ENCODE peak calls at places on chromosomes 4 and X, in ten cellular contexts. M, V, X, U, H, J, I, O, W and P are unnamed samples. For H3K27me3 and H3K36me3, the result is how much of the 10 kb centered on the place peaks cover.

GRCh38 chrX:55187281-55187680 is 32.9 kb upstream of the PAGE5 start:
- DNase-seq in M (no peak), V (no peak), X (no peak), U (peak), H (no peak), J (no peak), I (no peak), O (no peak), W (no peak), P (no peak)

GRCh38 chr4:150348079-150348478 is 233.9 kb upstream of the MAB21L2 start:
- DNase-seq in M (peak), V (no peak), X (no peak), U (peak), H (no peak), J (no peak), I (no peak), O (no peak), W (no peak), P (no peak)

GRCh38 chr4:126778348-126778747 is 854.4 kb upstream of the INTU start:
- DNase-seq in M (peak), V (no peak), X (no peak), U (peak), H (no peak), J (no peak), I (no peak), O (no peak), W (no peak), P (no peak)

GRCh38 chr4:184273166-184274147 is 55.8 kb upstream of the ENPP6 start:
- DNase-seq in M (no peak), V (no peak), X (peak), U (no peak), H (no peak), J (no peak), I (no peak), O (no peak), W (no peak), P (no peak)

GRCh38 chr4:167233523-167234387 is 539 bp downstream of the SPOCK3 start:
- DNase-seq in M (peak), V (no peak), X (peak), U (peak), H (no peak), J (no peak), I (no peak), O (no peak), W (peak), P (no peak)

GRCh38 chrX:8848921-8849320 is 47.7 kb upstream of the FAM9A start:
- DNase-seq in M (no peak), V (no peak), X (no peak), U (peak), H (no peak), J (no peak), I (no peak), O (no peak), W (no peak), P (no peak)

GRCh38 chr4:88159137-88159725 is 792 bp upstream of the ABCG2 start:
- DNase-seq in M (no peak), V (no peak), X (peak), U (peak), H (no peak), J (no peak), I (no peak), O (no peak), W (no peak), P (no peak)

GRCh38 chrX:19670854-19671620 is 155.7 kb upstream of the MAP3K15 start:
- DNase-seq in M (peak), V (peak), X (peak), U (peak), H (no peak), J (no peak), I (peak), O (no peak), W (peak), P (no peak)

GRCh38 chr4:128468485-128468989 is 180.9 kb upstream of the PGRMC2 start:
- DNase-seq in M (peak), V (peak), X (no peak), U (peak), H (no peak), J (no peak), I (no peak), O (no peak), W (no peak), P (no peak)

GRCh38 chr4:15557806-15558550 is 88.3 kb downstream of the CC2D2A start:
- DNase-seq in M (no peak), V (no peak), X (no peak), U (no peak), H (no peak), J (no peak), I (no peak), O (no peak), W (no peak), P (no peak)

GRCh38 chr4:58734030-58734673 is 1624.0 kb upstream of the IGFBP7 start:
- DNase-seq in M (no peak), V (no peak), X (no peak), U (no peak), H (peak), J (no peak), I (no peak), O (no peak), W (no peak), P (no peak)

GRCh38 chr4:105387466-105387865 is 86.4 kb downstream of the PPA2 start:
- DNase-seq in M (no peak), V (no peak), X (no peak), U (no peak), H (no peak), J (no peak), I (no peak), O (no peak), W (no peak), P (no peak)

GRCh38 chr4:173185832-173186545 is 17.4 kb downstream of the GALNT7 start:
- DNase-seq in M (no peak), V (no peak), X (no peak), U (no peak), H (no peak), J (no peak), I (no peak), O (no peak), W (no peak), P (no peak)

GRCh38 chr4:107252621-107253020 is 216.5 kb upstream of the DKK2 start:
- DNase-seq in M (no peak), V (no peak), X (no peak), U (no peak), H (no peak), J (no peak), I (no peak), O (no peak), W (peak), P (no peak)

GRCh38 chrX:110791206-110791605 is 4.4 kb downstream of the CHRDL1 start:
- DNase-seq in M (no peak), V (no peak), X (no peak), U (no peak), H (no peak), J (no peak), I (no peak), O (no peak), W (no peak), P (no peak)

GRCh38 chr4:35503435-35503834 is 740.9 kb downstream of the ARAP2 start:
- DNase-seq in M (no peak), V (no peak), X (no peak), U (no peak), H (no peak), J (no peak), I (no peak), O (no peak), W (no peak), P (no peak)

GRCh38 chrX:134186362-134187121 is 50.4 kb upstream of the CCDC160 start:
- DNase-seq in M (no peak), V (no peak), X (no peak), U (no peak), H (peak), J (no peak), I (no peak), O (peak), W (peak), P (no peak)

GRCh38 chrX:82813671-82814078 is 694.4 kb upstream of the POU3F4 start:
- DNase-seq in M (peak), V (no peak), X (no peak), U (peak), H (no peak), J (no peak), I (no peak), O (no peak), W (no peak), P (no peak)

GRCh38 chr4:86939737-86940141 is 4.9 kb downstream of the AFF1 start:
- DNase-seq in M (no peak), V (no peak), X (no peak), U (no peak), H (peak), J (no peak), I (no peak), O (no peak), W (no peak), P (peak)

GRCh38 chrX:67545772-67546495 is 2.1 kb downstream of the AR start:
- DNase-seq in M (no peak), V (peak), X (peak), U (peak), H (no peak), J (peak), I (peak), O (no peak), W (peak), P (no peak)

GRCh38 chrX:66638591-66639500 is at the start of gene EDA2R:
- DNase-seq in M (peak), V (no peak), X (peak), U (peak), H (peak), J (peak), I (no peak), O (no peak), W (peak), P (no peak)

GRCh38 chrX:133741303-133741702 is 244.1 kb downstream of the GPC3 start:
- DNase-seq in M (no peak), V (no peak), X (no peak), U (peak), H (no peak), J (no peak), I (no peak), O (no peak), W (no peak), P (no peak)

GRCh38 chr4:48247142-48247877 is 22.3 kb downstream of the TEC start:
- DNase-seq in M (no peak), V (no peak), X (no peak), U (peak), H (peak), J (no peak), I (no peak), O (no peak), W (no peak), P (no peak)

GRCh38 chr4:150828159-150828558 is 186.9 kb downstream of the LRBA start:
- DNase-seq in M (no peak), V (no peak), X (no peak), U (no peak), H (peak), J (peak), I (no peak), O (peak), W (no peak), P (no peak)

GRCh38 chrX:20363003-20363674 is 96.4 kb upstream of the RPS6KA3 start:
- DNase-seq in M (peak), V (no peak), X (no peak), U (peak), H (no peak), J (no peak), I (no peak), O (no peak), W (no peak), P (no peak)

GRCh38 chr4:79514637-79515320 is 106.8 kb upstream of the GK2 start:
- DNase-seq in M (no peak), V (peak), X (no peak), U (no peak), H (no peak), J (no peak), I (no peak), O (no peak), W (no peak), P (no peak)

GRCh38 chrX:22314692-22315091 is 42.0 kb downstream of the CBLL2 start:
- DNase-seq in M (peak), V (no peak), X (peak), U (no peak), H (no peak), J (no peak), I (no peak), O (no peak), W (peak), P (no peak)

GRCh38 chr4:106851686-106852085 is 184.4 kb downstream of the DKK2 start:
- DNase-seq in M (no peak), V (no peak), X (no peak), U (no peak), H (no peak), J (no peak), I (no peak), O (no peak), W (no peak), P (no peak)

GRCh38 chr4:144347116-144347515 is 206.6 kb upstream of the GYPA start:
- DNase-seq in M (no peak), V (no peak), X (no peak), U (no peak), H (no peak), J (no peak), I (no peak), O (no peak), W (no peak), P (no peak)

GRCh38 chr4:99024481-99025275 is 29.2 kb downstream of the METAP1 start:
- DNase-seq in M (no peak), V (no peak), X (no peak), U (no peak), H (no peak), J (no peak), I (peak), O (no peak), W (peak), P (no peak)

GRCh38 chrX:40694833-40695232 is 40.5 kb downstream of the MED14 start:
- DNase-seq in M (no peak), V (no peak), X (no peak), U (peak), H (no peak), J (no peak), I (no peak), O (no peak), W (no peak), P (no peak)

GRCh38 chrX:42603016-42603415 is 174.9 kb downstream of the PPP1R2C start:
- DNase-seq in M (no peak), V (no peak), X (no peak), U (no peak), H (no peak), J (no peak), I (no peak), O (no peak), W (no peak), P (no peak)

GRCh38 chr4:17469931-17470674 is 41.8 kb downstream of the QDPR start:
- DNase-seq in M (peak), V (no peak), X (no peak), U (no peak), H (no peak), J (no peak), I (no peak), O (no peak), W (no peak), P (no peak)

GRCh38 chrX:2243913-2244460 is 256.8 kb downstream of the DHRSX start:
- DNase-seq in M (no peak), V (no peak), X (no peak), U (peak), H (no peak), J (no peak), I (no peak), O (no peak), W (no peak), P (no peak)

GRCh38 chrX:45788941-45789348 is 588.3 kb upstream of the DIPK2B start:
- DNase-seq in M (no peak), V (no peak), X (peak), U (peak), H (no peak), J (peak), I (peak), O (no peak), W (no peak), P (no peak)

GRCh38 chr4:6199344-6199921 is 916 bp downstream of the JAKMIP1 start:
- DNase-seq in M (no peak), V (peak), X (no peak), U (no peak), H (no peak), J (no peak), I (no peak), O (peak), W (peak), P (no peak)
- H3K27ac ChIP-seq in M (no peak), V (no peak), X (no peak), U (no peak), H (no peak), J (peak), I (no peak), O (no peak), W (no peak), P (peak)

DNA sequence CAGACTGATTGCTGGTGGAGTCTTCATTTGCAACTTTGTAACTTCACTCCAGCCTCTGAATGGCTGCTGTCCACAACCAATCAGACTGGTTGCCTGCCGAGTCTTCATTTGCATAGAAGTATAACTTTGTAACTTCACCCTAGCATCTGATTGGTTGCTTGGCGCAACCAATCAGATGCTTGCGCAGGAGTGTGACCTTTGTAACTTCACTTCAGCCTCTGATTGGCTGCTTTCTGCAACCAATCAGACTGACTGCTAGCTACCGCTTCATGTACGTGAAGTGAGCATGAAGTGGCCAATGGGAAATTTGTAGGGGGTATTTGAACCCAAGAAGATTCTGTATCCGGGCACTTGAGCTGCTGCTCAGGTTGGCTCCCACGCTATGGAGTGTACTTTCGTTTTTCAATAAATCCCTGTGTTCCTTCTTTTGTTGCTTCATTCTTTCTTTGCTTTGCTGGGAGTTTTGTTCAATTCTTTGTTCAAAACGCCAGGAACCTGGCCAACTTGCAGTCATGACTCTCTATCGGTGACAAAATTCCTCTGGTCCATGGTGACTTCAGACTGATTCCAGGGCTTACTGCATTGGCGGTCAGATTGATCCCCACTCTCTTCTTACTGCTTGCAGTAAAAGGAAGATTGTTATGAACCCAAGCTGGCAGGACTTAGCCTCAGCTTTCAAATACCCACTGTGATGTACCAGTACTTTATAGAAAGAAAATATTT is 46.4 kb upstream of the FGG start:
- DNase-seq in M (no peak), V (no peak), X (no peak), U (no peak), H (no peak), J (no peak), I (no peak), O (no peak), W (no peak), P (no peak)
- H3K27me3 ChIP-seq in M (under half), V (under half), X (under half), U (under half), H (under half), J (under half), I (under half), O (under half), W (under half), P (under half)

GRCh38 chr4:56976283-56976877 is 1.0 kb downstream of the NOA1 start:
- DNase-seq in M (no peak), V (no peak), X (no peak), U (peak), H (peak), J (no peak), I (no peak), O (no peak), W (no peak), P (no peak)

GRCh38 chr4:56972832-56973231 is 4.6 kb downstream of the NOA1 start:
- DNase-seq in M (no peak), V (no peak), X (no peak), U (no peak), H (no peak), J (no peak), I (no peak), O (no peak), W (no peak), P (no peak)

GRCh38 chr4:56971383-56971782 is 6.0 kb downstream of the NOA1 start:
- DNase-seq in M (no peak), V (no peak), X (no peak), U (no peak), H (no peak), J (no peak), I (no peak), O (no peak), W (no peak), P (no peak)

GRCh38 chr4:56976878-56977320 is 507 bp downstream of the NOA1 start:
- DNase-seq in M (no peak), V (peak), X (peak), U (peak), H (peak), J (peak), I (peak), O (peak), W (peak), P (no peak)

GRCh38 chr4:56972389-56972788 is 5.0 kb downstream of the NOA1 start:
- DNase-seq in M (no peak), V (no peak), X (no peak), U (no peak), H (no peak), J (no peak), I (no peak), O (no peak), W (no peak), P (no peak)
- H3K36me3 ChIP-seq in M (under half), V (half or more), X (half or more), U (under half), H (under half), J (half or more), I (half or more), O (half or more), W (under half), P (under half)

GRCh38 chr4:109801099-109801789 is 555 bp downstream of the CFI start:
- DNase-seq in M (no peak), V (no peak), X (no peak), U (no peak), H (no peak), J (no peak), I (no peak), O (no peak), W (no peak), P (no peak)
- H3K27ac ChIP-seq in M (no peak), V (no peak), X (no peak), U (no peak), H (no peak), J (peak), I (peak), O (no peak), W (no peak), P (peak)

GRCh38 chr4:1495416-1496115 is 89.3 kb upstream of the NKX1-1 start:
- DNase-seq in M (no peak), V (no peak), X (peak), U (no peak), H (no peak), J (peak), I (no peak), O (no peak), W (no peak), P (no peak)

GRCh38 chr4:1497189-1497801 is 91.1 kb upstream of the NKX1-1 start:
- DNase-seq in M (no peak), V (no peak), X (no peak), U (no peak), H (no peak), J (no peak), I (no peak), O (no peak), W (no peak), P (no peak)

GRCh38 chr4:1494416-1495315 is 88.4 kb upstream of the NKX1-1 start:
- DNase-seq in M (no peak), V (no peak), X (no peak), U (no peak), H (no peak), J (no peak), I (no peak), O (no peak), W (no peak), P (no peak)

GRCh38 chr4:1493540-1494287 is 87.5 kb upstream of the NKX1-1 start:
- DNase-seq in M (no peak), V (no peak), X (no peak), U (no peak), H (no peak), J (no peak), I (no peak), O (no peak), W (no peak), P (no peak)

DNA sequence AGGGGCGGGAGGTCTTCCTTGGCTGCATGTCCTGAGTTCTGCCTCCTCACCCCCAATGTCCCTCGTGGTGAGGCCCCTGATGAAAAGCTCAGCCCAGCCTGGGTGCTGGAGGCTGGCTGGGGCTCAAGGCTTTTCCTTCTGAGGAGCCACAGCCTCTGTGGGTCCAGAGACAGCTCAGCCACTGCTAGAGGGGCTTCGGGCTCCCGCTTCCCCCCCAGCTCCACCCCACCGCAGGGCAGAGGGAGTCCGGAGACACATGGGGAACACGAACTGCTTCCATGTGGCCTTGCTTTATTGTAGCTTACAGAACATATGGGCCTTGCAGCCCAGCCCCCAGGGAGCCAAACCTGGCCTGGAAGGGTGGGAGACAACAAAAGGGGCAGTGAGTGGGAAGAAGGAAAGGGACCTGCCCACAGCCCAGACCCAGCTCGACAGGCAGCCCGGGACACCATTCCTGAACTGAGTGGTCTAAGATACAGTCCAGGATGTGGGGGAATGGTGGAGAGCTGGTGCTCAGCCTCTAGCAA is 89.9 kb upstream of the NKX1-1 start:
- DNase-seq in M (no peak), V (no peak), X (peak), U (no peak), H (no peak), J (no peak), I (no peak), O (no peak), W (no peak), P (no peak)
- H3K27me3 ChIP-seq in M (under half), V (under half), X (under half), U (under half), H (under half), J (under half), I (half or more), O (under half), W (under half), P (under half)